ENCODE peak calls at places on chromosome 9, in seven cellular contexts. H is PC-3, J is GM23248, I is SK-N-SH, P is MM.1S, C is neural progenitor cell, Z is PC-9. T is an unnamed sample.
A peak's percentile ranks its signal among the peaks of the same experiment; 100 is the strongest.

GRCh38 chr9:123089790-123090189 is 56.3 kb downstream of the GPR21 start:
- DNase-seq in P (no peak), Z (no peak), J (no peak), I (no peak), H (no peak), C (no peak), T (no peak)

GRCh38 chr9:8760000-8760767 is 960.6 kb upstream of the DMAC1 start:
- DNase-seq in C (peak; percentile 24), Z (no peak), I (no peak), J (no peak), P (no peak), H (no peak), T (no peak)

GRCh38 chr9:114418053-114418452 is 30.3 kb upstream of the AKNA start:
- DNase-seq in J (no peak), C (no peak), P (no peak), Z (no peak), H (no peak), I (no peak), T (no peak)

GRCh38 chr9:90925581-90926257 is 124.1 kb downstream of the SYK start:
- DNase-seq in P (no peak), I (no peak), C (no peak), H (no peak), Z (no peak), J (peak; percentile 73), T (no peak)

GRCh38 chr9:34158362-34158869 is 20.4 kb upstream of the UBAP1 start:
- DNase-seq in Z (peak; percentile 16), P (no peak), J (peak; percentile 59), C (no peak), H (peak; percentile 75), I (no peak), T (no peak)

GRCh38 chr9:89153618-89154017 is 25.0 kb downstream of the SHC3 start:
- DNase-seq in P (no peak), C (no peak), H (peak; percentile 81), J (peak; percentile 95), Z (peak; percentile 43), I (no peak), T (no peak)

GRCh38 chr9:76365028-76365427 is 29.2 kb downstream of the RFK start:
- DNase-seq in Z (peak; percentile 47), I (no peak), C (peak; percentile 32), H (peak; percentile 75), P (no peak), J (peak; percentile 56), T (peak; percentile 5)

GRCh38 chr9:133429641-133430161 is 7.5 kb downstream of the ADAMTS13 start:
- DNase-seq in I (peak; percentile 75), P (no peak), J (peak; percentile 52), H (no peak), C (peak; percentile 83), Z (no peak), T (peak; percentile 92)

GRCh38 chr9:6564868-6565267 is 80.7 kb downstream of the GLDC start:
- DNase-seq in I (no peak), H (no peak), Z (no peak), C (no peak), P (no peak), J (peak; percentile 61), T (no peak)

GRCh38 chr9:78971505-78971904 is 600.3 kb upstream of the TLE4 start:
- DNase-seq in J (no peak), P (no peak), C (no peak), Z (no peak), I (no peak), H (no peak), T (peak; percentile 20)

GRCh38 chr9:35658144-35658893 is at the start of gene CCDC107:
- DNase-seq in H (peak; percentile 81), C (peak; percentile 94), Z (peak; percentile 72), I (peak; percentile 98), P (peak; percentile 86), J (peak; percentile 93), T (peak; percentile 79)

GRCh38 chr9:97632406-97632991 is 669 bp downstream of the TSTD2 start:
- DNase-seq in I (no peak), Z (peak; percentile 53), C (peak; percentile 84), P (no peak), H (no peak), J (peak; percentile 88), T (peak; percentile 82)

GRCh38 chr9:135479469-135480052 is at the start of gene PPP1R26:
- DNase-seq in C (peak; percentile 74), H (peak; percentile 35), I (peak; percentile 94), Z (peak; percentile 67), P (peak; percentile 43), J (peak; percentile 24), T (peak; percentile 35)

GRCh38 chr9:110276827-110277226 is 20.5 kb upstream of the TXN start:
- DNase-seq in H (no peak), Z (no peak), I (no peak), C (no peak), J (no peak), P (no peak), T (no peak)

GRCh38 chr9:106588601-106589000 is 274.4 kb upstream of the ZNF462 start:
- DNase-seq in J (no peak), I (no peak), H (peak; percentile 74), P (no peak), Z (no peak), C (no peak), T (peak; percentile 11)

GRCh38 chr9:131012396-131012917 is 3.5 kb downstream of the LAMC3 start:
- DNase-seq in Z (no peak), H (no peak), J (no peak), I (peak; percentile 23), C (peak; percentile 36), P (no peak), T (peak; percentile 38)

GRCh38 chr9:131013015-131013755 is 4.2 kb downstream of the LAMC3 start:
- DNase-seq in J (no peak), Z (no peak), I (no peak), P (no peak), H (no peak), C (no peak), T (no peak)

GRCh38 chr9:131012023-131012334 is 3.0 kb downstream of the LAMC3 start:
- DNase-seq in H (no peak), C (no peak), I (no peak), Z (no peak), J (no peak), P (no peak), T (no peak)

GRCh38 chr9:131010482-131011273 is 1.7 kb downstream of the LAMC3 start:
- DNase-seq in C (no peak), P (no peak), J (no peak), I (peak; percentile 31), H (no peak), Z (no peak), T (no peak)

DNA sequence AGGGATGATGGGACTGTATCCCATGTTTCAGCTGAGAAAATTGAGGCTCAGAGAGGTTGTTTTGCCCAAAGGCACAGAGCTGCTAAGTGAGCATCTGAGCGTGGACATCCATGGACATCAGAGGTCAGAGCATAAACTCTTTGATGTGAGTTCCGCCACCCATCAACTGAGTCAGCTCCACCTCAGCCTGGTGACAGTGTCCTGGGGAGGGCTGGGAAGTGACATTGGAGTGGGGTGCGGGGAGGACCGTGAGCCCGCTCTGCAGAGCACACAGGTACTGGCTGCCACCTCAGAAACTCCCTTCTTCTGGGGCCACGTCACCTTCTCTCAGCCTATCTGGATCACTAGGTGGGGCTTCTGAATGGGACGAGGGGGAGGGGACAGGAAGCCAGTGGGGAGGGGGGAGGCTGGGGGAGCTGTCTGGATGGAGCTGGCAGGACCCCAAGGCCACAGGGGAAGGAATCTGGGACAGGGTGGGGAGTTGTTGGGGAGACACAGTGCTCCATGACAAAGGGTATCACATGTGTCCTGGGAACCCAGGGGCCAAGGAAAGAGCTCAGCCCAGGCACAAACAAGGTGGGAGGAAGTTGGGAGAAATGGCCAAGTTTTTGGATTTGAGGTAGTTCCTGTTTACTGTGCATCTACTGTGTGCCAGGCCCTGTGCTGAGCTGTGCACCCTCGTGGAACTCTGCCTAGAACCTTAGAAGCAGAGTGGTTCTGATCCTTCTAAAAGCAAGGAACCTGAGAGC is 2.5 kb downstream of the LAMC3 start:
- DNase-seq in H (no peak), I (peak; percentile 36), J (no peak), C (no peak), P (no peak), Z (no peak), T (peak; percentile 55)
- H2AFZ ChIP-seq in H (no peak overlapping the region), I (no peak overlapping the region), J (no peak overlapping the region), C (no peak overlapping the region), P (no peak overlapping the region), Z (no peak overlapping the region), T (no peak overlapping the region)

GRCh38 chr9:136694865-136695247 is 7.6 kb upstream of the AGPAT2 start:
- DNase-seq in I (no peak), J (no peak), H (no peak), P (no peak), C (no peak), Z (no peak), T (no peak)
- H3F3A ChIP-seq in I (no peaks in the 10 kb centered on the region), J (no peaks in the 10 kb centered on the region), H (no peaks in the 10 kb centered on the region), P (no peaks in the 10 kb centered on the region), C (peaks cover 4% of the 10 kb centered on the region), Z (peaks cover 42% of the 10 kb centered on the region), T (no peaks in the 10 kb centered on the region)

GRCh38 chr9:136667217-136667939 is 4.7 kb downstream of the EGFL7 start:
- DNase-seq in Z (no peak), C (no peak), P (no peak), H (no peak), J (no peak), I (no peak), T (no peak)
- H4K20me1 ChIP-seq in Z (no peaks in the 10 kb centered on the region), C (no peaks in the 10 kb centered on the region), P (no peaks in the 10 kb centered on the region), H (no peaks in the 10 kb centered on the region), J (no peaks in the 10 kb centered on the region), I (peaks cover 5% of the 10 kb centered on the region), T (no peaks in the 10 kb centered on the region)

GRCh38 chr9:1530681-1531080 is 480.5 kb downstream of the DMRT2 start:
- DNase-seq in J (no peak), Z (no peak), C (no peak), H (no peak), I (no peak), P (no peak), T (no peak)
- H2AFZ ChIP-seq in J (no peak overlapping the region), Z (no peak overlapping the region), C (no peak overlapping the region), H (no peak overlapping the region), I (no peak overlapping the region), P (no peak overlapping the region), T (no peak overlapping the region)

DNA sequence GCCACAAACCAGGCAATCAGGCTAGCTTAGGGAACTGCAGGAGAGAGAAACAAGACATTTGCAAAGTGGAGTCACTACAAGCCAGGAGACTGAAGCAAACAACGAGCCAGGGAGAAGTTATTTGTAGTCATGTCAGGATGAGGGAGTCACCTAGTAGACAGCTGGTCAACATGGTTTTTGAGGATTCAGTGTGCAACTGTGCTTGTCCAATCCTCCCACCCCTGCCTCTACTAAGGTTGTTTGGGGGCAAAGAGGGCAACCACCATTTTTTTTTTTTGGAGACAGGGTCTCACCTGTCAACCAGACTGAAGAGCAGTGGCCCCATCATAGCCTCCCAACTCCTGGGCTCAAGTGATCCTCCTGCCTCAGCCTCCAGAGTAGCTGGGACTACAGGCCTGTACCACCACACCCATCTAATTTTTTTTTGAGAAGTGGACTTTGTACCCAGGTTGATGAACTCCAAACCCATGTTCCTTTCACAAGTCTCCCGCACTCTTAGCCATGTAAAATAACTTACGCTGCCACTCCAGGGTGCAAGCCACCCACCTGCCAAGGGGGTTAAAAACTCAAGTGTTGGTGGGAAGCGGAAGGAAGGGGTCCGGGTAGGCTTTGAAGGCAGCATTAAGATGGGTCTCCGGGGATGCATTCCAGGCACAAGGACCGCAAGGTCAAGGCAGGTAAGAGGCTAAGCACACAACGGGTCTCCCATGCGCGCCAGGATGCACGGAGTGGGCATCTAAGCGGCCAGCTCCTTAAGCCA is 995 bp downstream of the RPL35 start:
- DNase-seq in H (no peak), J (peak; percentile 48), Z (no peak), I (no peak), C (no peak), P (no peak), T (no peak)
- H3F3A ChIP-seq in H (peaks cover 9% of the 10 kb centered on the region), J (peaks cover 37% of the 10 kb centered on the region), Z (peaks cover 80% of the 10 kb centered on the region), I (peaks cover 42% of the 10 kb centered on the region), C (peaks cover 74% of the 10 kb centered on the region), P (peaks cover 60% of the 10 kb centered on the region), T (peaks cover 59% of the 10 kb centered on the region)